ENCODE peak calls at places on chromosomes 11 and 22, in four cellular contexts. U is GM23338, M is H1, E is PC-3. W is an unnamed sample.

GRCh38 chr11:16945671-16946469 is 68.3 kb downstream of the PLEKHA7 start:
- DNase-seq in M (peak), E (peak), U (peak), W (peak)

GRCh38 chr11:126359431-126360048 is 4.1 kb downstream of the ST3GAL4 start:
- DNase-seq in U (no peak), E (no peak), M (no peak), W (no peak)

GRCh38 chr11:77596626-77597025 is 6.9 kb downstream of the AQP11 start:
- DNase-seq in M (no peak), U (no peak), E (peak), W (peak)

GRCh38 chr11:782264-783174 is 5.2 kb upstream of the GATD1 start:
- DNase-seq in U (no peak), E (no peak), M (no peak), W (no peak)

GRCh38 chr22:39278040-39278439 is 33.3 kb upstream of the PDGFB start:
- DNase-seq in U (peak), E (peak), M (no peak), W (no peak)

GRCh38 chr11:121625784-121626506 is 173.2 kb upstream of the SORL1-AS1 start:
- DNase-seq in E (no peak), M (no peak), U (no peak), W (no peak)

GRCh38 chr11:61131998-61132555 is 29.1 kb downstream of the VPS37C start:
- DNase-seq in U (no peak), M (no peak), E (no peak), W (no peak)

GRCh38 chr11:2534957-2535672 is 90.3 kb downstream of the KCNQ1 start:
- DNase-seq in M (no peak), U (no peak), E (no peak), W (no peak)

GRCh38 chr22:27231266-27231665 is 570.3 kb downstream of the MN1 start:
- DNase-seq in M (no peak), U (no peak), E (no peak), W (no peak)

GRCh38 chr11:120063686-120064340 is 74.1 kb downstream of the TRIM29 start:
- DNase-seq in U (no peak), M (peak), E (no peak), W (no peak)

GRCh38 chr22:38569972-38570840 is at the start of gene DMC1:
- DNase-seq in E (peak), U (peak), M (peak), W (peak)

GRCh38 chr11:17551347-17552040 is 4.4 kb downstream of the OTOG start:
- DNase-seq in M (no peak), E (no peak), U (no peak), W (no peak)

GRCh38 chr11:29657709-29658108 is 359.1 kb downstream of the KCNA4 start:
- DNase-seq in M (no peak), E (no peak), U (no peak), W (no peak)

GRCh38 chr11:113540416-113541330 is 65.5 kb upstream of the DRD2 start:
- DNase-seq in U (peak), M (peak), E (no peak), W (no peak)

GRCh38 chr11:110339456-110339855 is 43.0 kb upstream of the RDX start:
- DNase-seq in U (no peak), M (no peak), E (no peak), W (no peak)

GRCh38 chr11:71165771-71166170 is 86.6 kb downstream of the SHANK2 start:
- DNase-seq in E (no peak), U (no peak), M (no peak), W (no peak)

GRCh38 chr11:3169235-3169951 is 4.3 kb upstream of the OSBPL5 start:
- DNase-seq in M (no peak), E (peak), U (peak), W (peak)

GRCh38 chr11:103730151-103730940 is 306.1 kb upstream of the DDI1 start:
- DNase-seq in E (peak), M (no peak), U (no peak), W (peak)

GRCh38 chr11:62923634-62924411 is 2.7 kb upstream of the CHRM1 start:
- DNase-seq in M (peak), E (no peak), U (peak), W (no peak)

GRCh38 chr11:69638941-69639681 is 1.8 kb upstream of the CCND1 start:
- DNase-seq in M (peak), U (peak), E (peak), W (peak)

GRCh38 chr22:17368727-17369552 is at the start of gene CECR2:
- DNase-seq in E (no peak), M (peak), U (peak), W (no peak)

GRCh38 chr11:70551323-70552166 is 153.2 kb downstream of the CTTN start:
- DNase-seq in U (no peak), M (no peak), E (no peak), W (no peak)

GRCh38 chr11:15406952-15407351 is 292.2 kb downstream of the INSC start:
- DNase-seq in E (no peak), U (no peak), M (no peak), W (no peak)

DNA sequence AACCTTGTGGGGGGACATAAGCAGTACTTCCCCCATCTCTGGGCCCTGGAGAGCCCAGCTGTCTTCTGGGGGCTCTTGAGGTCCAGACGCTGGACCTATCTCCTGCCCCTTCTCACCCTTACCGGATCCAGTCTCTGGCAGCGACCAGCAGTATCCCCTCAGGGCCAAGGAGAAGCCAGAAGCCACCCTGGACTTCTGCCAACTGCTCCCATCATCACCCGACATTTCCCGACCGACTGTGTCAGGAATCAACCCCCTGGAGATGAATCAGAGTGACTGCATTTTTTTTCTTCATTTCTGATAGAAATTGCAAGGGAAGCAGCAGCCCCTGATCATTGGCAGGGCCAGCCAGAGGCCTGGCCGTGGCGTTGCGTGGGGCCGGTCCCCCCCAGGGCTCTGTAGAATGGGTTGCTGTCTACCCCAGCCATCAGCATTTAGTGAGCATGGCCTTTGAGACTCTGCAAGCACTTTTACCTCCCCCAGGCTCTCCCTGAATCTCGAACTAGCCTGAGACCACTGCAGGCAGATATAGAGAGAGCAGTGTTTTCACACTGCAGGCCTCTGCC is 5.2 kb upstream of the LIF start:
- DNase-seq in U (no peak), E (peak), M (no peak), W (peak)
- H2AFZ ChIP-seq in U (no peak), E (no peak), M (no peak), W (no peak)

GRCh38 chr11:66843776-66844495 is 695 bp downstream of the RCE1 start:
- DNase-seq in M (no peak), U (no peak), E (no peak), W (no peak)

GRCh38 chr11:66842896-66843775 is at the start of gene RCE1:
- DNase-seq in M (peak), U (peak), E (peak), W (peak)

GRCh38 chr11:66840317-66841091 is 2.7 kb upstream of the RCE1 start:
- DNase-seq in M (no peak), E (no peak), U (no peak), W (no peak)

GRCh38 chr11:66841861-66842260 is 1.4 kb upstream of the RCE1 start:
- DNase-seq in U (no peak), M (no peak), E (no peak), W (no peak)

DNA sequence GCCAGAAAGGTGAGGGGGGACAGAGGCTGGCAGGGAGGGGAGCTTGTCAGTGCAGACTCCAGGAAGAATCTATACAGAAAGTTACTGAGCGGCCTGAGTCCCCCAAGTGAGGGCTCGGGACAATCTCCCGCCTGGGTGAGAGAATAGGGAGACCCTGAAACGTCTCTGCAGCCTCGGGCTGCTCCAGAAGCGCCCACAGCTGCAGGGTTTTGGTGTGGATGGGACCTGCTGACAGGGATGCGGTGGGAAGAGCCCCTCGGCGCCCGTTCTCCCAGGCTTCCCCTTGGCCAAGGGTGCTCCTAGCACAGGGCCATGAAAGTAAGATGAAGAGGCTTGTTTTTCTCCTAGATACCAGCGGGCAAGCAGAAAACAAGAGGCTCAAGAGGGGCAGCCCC is 743 bp upstream of the RCE1 start:
- DNase-seq in U (no peak), M (no peak), E (no peak), W (no peak)
- H2AFZ ChIP-seq in U (peak), M (no peak), E (peak), W (peak)

GRCh38 chr22:31127181-31127772 is 4.5 kb downstream of the INPP5J start:
- DNase-seq in M (peak), U (peak), E (no peak), W (no peak)
- H2AFZ ChIP-seq in M (no peak), U (peak), E (no peak), W (no peak)

GRCh38 chr22:19893363-19893762 is 38.7 kb upstream of the GNB1L start:
- DNase-seq in M (no peak), U (no peak), E (no peak), W (no peak)
- H2AFZ ChIP-seq in M (no peak), U (no peak), E (no peak), W (no peak)

GRCh38 chr11:100774859-100775258 is 87.8 kb downstream of the ARHGAP42 start:
- DNase-seq in M (no peak), E (no peak), U (no peak), W (peak)
- H2AFZ ChIP-seq in M (no peak), E (no peak), U (no peak), W (no peak)

GRCh38 chr22:47837703-47838102 is 1075.3 kb downstream of the TBC1D22A start:
- DNase-seq in U (peak), M (peak), E (peak), W (peak)
- H2AFZ ChIP-seq in U (no peak), M (peak), E (peak), W (no peak)

GRCh38 chr11:40032331-40032730 is 1427.1 kb downstream of the LRRC4C start:
- DNase-seq in M (no peak), U (peak), E (no peak), W (no peak)

DNA sequence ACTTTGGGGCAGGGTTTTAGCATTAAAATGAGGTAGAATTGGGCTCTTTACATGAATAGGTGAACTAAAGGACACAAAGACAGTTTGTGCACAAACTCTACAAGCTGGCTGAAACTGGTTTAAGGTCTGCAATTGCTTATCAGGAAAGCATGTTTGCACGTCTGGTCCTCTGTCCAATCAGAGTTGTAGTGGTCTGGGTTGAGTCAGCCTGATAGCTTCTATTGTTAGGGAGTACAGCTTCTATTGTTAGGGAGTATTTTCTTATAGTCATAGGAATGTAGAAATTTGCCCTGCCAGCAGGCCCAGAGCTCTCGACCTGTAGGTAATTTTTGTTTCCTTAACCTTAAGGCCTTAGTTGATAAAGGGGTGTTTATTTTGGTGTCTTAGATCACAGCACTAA is 1422.4 kb downstream of the LRRC4C start:
- DNase-seq in U (peak), E (no peak), M (no peak), W (no peak)
- H2AFZ ChIP-seq in U (no peak), E (no peak), M (no peak), W (no peak)

GRCh38 chr11:27700351-27701261 is at the start of gene BDNF:
- DNase-seq in E (peak), M (peak), U (peak), W (no peak)
- H2AFZ ChIP-seq in E (peak), M (peak), U (peak), W (peak)

GRCh38 chr11:105609341-105609781 is 512 bp upstream of the GRIA4 start:
- DNase-seq in M (peak), E (peak), U (peak), W (peak)
- H2AFZ ChIP-seq in M (peak), E (peak), U (peak), W (no peak)

W was measured in mammary epithelial cell.